ENCODE peak calls at places on chromosomes 12 and 14, in seven cellular contexts. S, T, X, D, B, N and C are unnamed samples.

GRCh38 chr14:69664190-69664742 is 52.9 kb downstream of the SUSD6 start:
- DNase-seq in S (peak), T (no peak), X (no peak), D (no peak), B (no peak), N (no peak), C (no peak)

GRCh38 chr12:87866602-87867292 is 162.5 kb downstream of the C12orf50 start:
- DNase-seq in S (no peak), T (no peak), X (no peak), D (no peak), B (no peak), N (no peak), C (no peak)

GRCh38 chr12:60475825-60476224 is 880.0 kb downstream of the SLC16A7 start:
- DNase-seq in S (no peak), T (no peak), X (no peak), D (no peak), B (no peak), N (no peak), C (no peak)

GRCh38 chr12:131142891-131143637 is 189.4 kb downstream of the ADGRD1 start:
- DNase-seq in S (peak), T (no peak), X (no peak), D (no peak), B (no peak), N (no peak), C (no peak)

GRCh38 chr14:64823305-64823985 is 56.3 kb downstream of the SPTB start:
- DNase-seq in S (peak), T (no peak), X (peak), D (peak), B (peak), N (no peak), C (no peak)

GRCh38 chr14:100170880-100171279 is 11.4 kb upstream of the DEGS2 start:
- DNase-seq in S (no peak), T (no peak), X (no peak), D (no peak), B (no peak), N (no peak), C (no peak)

GRCh38 chr14:50801706-50802105 is 29.3 kb downstream of the NIN start:
- DNase-seq in S (no peak), T (no peak), X (peak), D (no peak), B (no peak), N (no peak), C (no peak)

GRCh38 chr14:106846218-106846617 is 1319.8 kb downstream of the TMEM121 start:
- DNase-seq in S (no peak), T (no peak), X (no peak), D (no peak), B (no peak), N (no peak), C (no peak)

GRCh38 chr14:88452231-88452630 is 66.8 kb downstream of the SPATA7 start:
- DNase-seq in S (no peak), T (no peak), X (no peak), D (no peak), B (no peak), N (no peak), C (no peak)

GRCh38 chr14:70822706-70823185 is 13.4 kb upstream of the MAP3K9 start:
- DNase-seq in S (no peak), T (no peak), X (no peak), D (no peak), B (peak), N (no peak), C (no peak)

GRCh38 chr12:114703060-114703493 is 19.1 kb upstream of the TBX3 start:
- DNase-seq in S (no peak), T (no peak), X (no peak), D (no peak), B (no peak), N (no peak), C (no peak)

GRCh38 chr12:15861404-15861803 is 20.8 kb upstream of the STRAP start:
- DNase-seq in S (no peak), T (no peak), X (no peak), D (no peak), B (no peak), N (no peak), C (no peak)

GRCh38 chr12:83432176-83432719 is 745.5 kb downstream of the TMTC2 start:
- DNase-seq in S (no peak), T (no peak), X (no peak), D (no peak), B (no peak), N (no peak), C (no peak)

GRCh38 chr12:6961695-6962284 is 8.7 kb downstream of the PHB2 start:
- DNase-seq in S (peak), T (no peak), X (peak), D (peak), B (peak), N (no peak), C (no peak)

GRCh38 chr14:70416322-70416716 is 571 bp downstream of the SYNJ2BP start:
- DNase-seq in S (no peak), T (no peak), X (peak), D (no peak), B (no peak), N (no peak), C (no peak)

GRCh38 chr12:7756993-7757392 is 8.0 kb upstream of the NANOGNB start:
- DNase-seq in S (no peak), T (no peak), X (no peak), D (no peak), B (no peak), N (no peak), C (no peak)

GRCh38 chr12:7212678-7213077 is 23.2 kb downstream of the PEX5 start:
- DNase-seq in S (no peak), T (no peak), X (no peak), D (no peak), B (no peak), N (no peak), C (no peak)

GRCh38 chr12:1046727-1047126 is 55.7 kb downstream of the ERC1 start:
- DNase-seq in S (no peak), T (no peak), X (no peak), D (no peak), B (no peak), N (no peak), C (no peak)

GRCh38 chr12:44812062-44812461 is 64.1 kb downstream of the NELL2 start:
- DNase-seq in S (no peak), T (no peak), X (no peak), D (no peak), B (no peak), N (no peak), C (no peak)

GRCh38 chr14:22386924-22387775 is 201.9 kb downstream of the DAD1 start:
- DNase-seq in S (peak), T (peak), X (peak), D (peak), B (peak), N (no peak), C (no peak)

GRCh38 chr14:100988956-100989355 is 85.4 kb upstream of the RTL1 start:
- DNase-seq in S (no peak), T (no peak), X (no peak), D (no peak), B (no peak), N (no peak), C (no peak)

GRCh38 chr12:52214421-52214802 is 18.6 kb upstream of the KRT7 start:
- DNase-seq in S (peak), T (no peak), X (no peak), D (no peak), B (peak), N (no peak), C (no peak)

GRCh38 chr12:52378091-52378490 is 7.4 kb downstream of the KRT84 start:
- DNase-seq in S (no peak), T (no peak), X (no peak), D (no peak), B (no peak), N (no peak), C (no peak)

GRCh38 chr12:121737421-121737820 is 24.9 kb downstream of the TMEM120B start:
- DNase-seq in S (no peak), T (no peak), X (no peak), D (no peak), B (no peak), N (no peak), C (no peak)

GRCh38 chr12:70290126-70290525 is 46.9 kb downstream of the CNOT2 start:
- DNase-seq in S (no peak), T (no peak), X (no peak), D (no peak), B (no peak), N (no peak), C (no peak)

GRCh38 chr12:88245905-88246304 is 103.8 kb downstream of the TMTC3 start:
- DNase-seq in S (no peak), T (no peak), X (no peak), D (no peak), B (no peak), N (no peak), C (no peak)

GRCh38 chr14:73237786-73238261 is 518 bp downstream of the PAPLN start:
- DNase-seq in S (peak), T (no peak), X (no peak), D (no peak), B (peak), N (no peak), C (no peak)

GRCh38 chr12:10065241-10065640 is 33.5 kb downstream of the CLEC1A start:
- DNase-seq in S (no peak), T (no peak), X (no peak), D (no peak), B (no peak), N (no peak), C (no peak)

GRCh38 chr14:33359288-33359881 is 420.7 kb downstream of the NPAS3 start:
- DNase-seq in S (no peak), T (no peak), X (no peak), D (no peak), B (no peak), N (no peak), C (no peak)

GRCh38 chr12:95551305-95551704 is at the start of gene USP44:
- DNase-seq in S (no peak), T (no peak), X (no peak), D (no peak), B (no peak), N (no peak), C (no peak)
- H3K4me3 ChIP-seq in S (no peak), T (no peak), X (no peak), D (no peak), B (no peak), N (no peak), C (no peak)

GRCh38 chr12:94640134-94640928 is 10.0 kb downstream of the TMCC3 start:
- DNase-seq in S (no peak), T (no peak), X (no peak), D (no peak), B (no peak), N (no peak), C (no peak)

GRCh38 chr12:94644622-94645021 is 5.7 kb downstream of the TMCC3 start:
- DNase-seq in S (no peak), T (no peak), X (peak), D (no peak), B (no peak), N (no peak), C (no peak)

GRCh38 chr12:94641283-94641682 is 9.1 kb downstream of the TMCC3 start:
- DNase-seq in S (no peak), T (no peak), X (no peak), D (no peak), B (no peak), N (no peak), C (no peak)

GRCh38 chr12:94644141-94644575 is 6.2 kb downstream of the TMCC3 start:
- DNase-seq in S (no peak), T (no peak), X (peak), D (no peak), B (peak), N (no peak), C (no peak)

DNA sequence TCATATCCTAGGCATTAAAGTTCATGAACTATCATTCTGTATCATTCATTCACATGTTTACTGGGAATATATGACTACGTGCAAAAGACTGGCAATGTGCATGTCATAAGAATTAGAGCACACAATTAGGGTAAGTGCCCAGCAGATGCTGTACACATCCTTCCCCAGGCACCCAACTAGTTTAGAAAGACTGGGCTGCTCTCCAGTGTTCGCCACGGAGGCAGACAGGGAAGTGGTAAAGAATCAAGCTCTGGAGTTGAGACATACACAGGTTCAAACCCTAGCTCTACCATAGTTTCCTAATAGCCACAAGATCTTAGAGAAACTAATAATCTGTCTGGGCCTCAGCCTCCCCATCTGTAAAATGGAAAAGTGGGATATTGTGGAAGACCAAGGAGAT is 6.8 kb downstream of the TMCC3 start:
- DNase-seq in S (no peak), T (no peak), X (no peak), D (no peak), B (no peak), N (no peak), C (no peak)
- TF ChIP-seq CTCF in S (no peak), T (no peak), X (no peak), D (no peak), B (no peak), N (no peak), C (no peak)

GRCh38 chr12:14548609-14549008 is 19.1 kb downstream of the PLBD1 start:
- DNase-seq in S (no peak), T (no peak), X (no peak), D (no peak), B (no peak), N (no peak), C (no peak)

GRCh38 chr12:14557966-14558365 is 9.7 kb downstream of the PLBD1 start:
- DNase-seq in S (no peak), T (no peak), X (no peak), D (no peak), B (no peak), N (no peak), C (no peak)

GRCh38 chr12:14558377-14559051 is 9.2 kb downstream of the PLBD1 start:
- DNase-seq in S (no peak), T (no peak), X (no peak), D (no peak), B (no peak), N (no peak), C (no peak)

GRCh38 chr12:14554281-14555008 is 13.2 kb downstream of the PLBD1 start:
- DNase-seq in S (peak), T (no peak), X (no peak), D (peak), B (peak), N (no peak), C (no peak)
- H3K4me3 ChIP-seq in S (no peak), T (no peak), X (no peak), D (no peak), B (no peak), N (no peak), C (no peak)

GRCh38 chr14:34780646-34781045 is 66.3 kb upstream of the CFL2 start:
- DNase-seq in S (no peak), T (no peak), X (no peak), D (no peak), B (no peak), N (no peak), C (no peak)

GRCh38 chr14:34781242-34781641 is 66.8 kb upstream of the CFL2 start:
- DNase-seq in S (no peak), T (peak), X (peak), D (peak), B (no peak), N (peak), C (peak)

GRCh38 chr14:34785223-34786006 is 71.0 kb upstream of the CFL2 start:
- DNase-seq in S (no peak), T (no peak), X (no peak), D (no peak), B (no peak), N (no peak), C (no peak)

GRCh38 chr14:34778744-34779143 is 64.4 kb upstream of the CFL2 start:
- DNase-seq in S (no peak), T (no peak), X (no peak), D (no peak), B (no peak), N (no peak), C (no peak)

GRCh38 chr14:34782031-34782430 is 67.6 kb upstream of the CFL2 start:
- DNase-seq in S (no peak), T (no peak), X (no peak), D (no peak), B (no peak), N (no peak), C (no peak)
- TF ChIP-seq CTCF in S (no peak), T (no peak), X (no peak), D (no peak), B (no peak), N (no peak), C (no peak)

GRCh38 chr14:105420141-105420975 is 731 bp downstream of the MTA1 start:
- DNase-seq in S (no peak), T (no peak), X (no peak), D (no peak), B (no peak), N (no peak), C (no peak)

GRCh38 chr14:105423488-105424195 is 4.0 kb downstream of the MTA1 start:
- DNase-seq in S (no peak), T (no peak), X (no peak), D (no peak), B (no peak), N (no peak), C (no peak)

GRCh38 chr14:105420976-105421674 is 1.5 kb downstream of the MTA1 start:
- DNase-seq in S (peak), T (no peak), X (no peak), D (no peak), B (no peak), N (no peak), C (no peak)

GRCh38 chr14:105422695-105423487 is 3.3 kb downstream of the MTA1 start:
- DNase-seq in S (peak), T (no peak), X (no peak), D (no peak), B (no peak), N (no peak), C (no peak)

DNA sequence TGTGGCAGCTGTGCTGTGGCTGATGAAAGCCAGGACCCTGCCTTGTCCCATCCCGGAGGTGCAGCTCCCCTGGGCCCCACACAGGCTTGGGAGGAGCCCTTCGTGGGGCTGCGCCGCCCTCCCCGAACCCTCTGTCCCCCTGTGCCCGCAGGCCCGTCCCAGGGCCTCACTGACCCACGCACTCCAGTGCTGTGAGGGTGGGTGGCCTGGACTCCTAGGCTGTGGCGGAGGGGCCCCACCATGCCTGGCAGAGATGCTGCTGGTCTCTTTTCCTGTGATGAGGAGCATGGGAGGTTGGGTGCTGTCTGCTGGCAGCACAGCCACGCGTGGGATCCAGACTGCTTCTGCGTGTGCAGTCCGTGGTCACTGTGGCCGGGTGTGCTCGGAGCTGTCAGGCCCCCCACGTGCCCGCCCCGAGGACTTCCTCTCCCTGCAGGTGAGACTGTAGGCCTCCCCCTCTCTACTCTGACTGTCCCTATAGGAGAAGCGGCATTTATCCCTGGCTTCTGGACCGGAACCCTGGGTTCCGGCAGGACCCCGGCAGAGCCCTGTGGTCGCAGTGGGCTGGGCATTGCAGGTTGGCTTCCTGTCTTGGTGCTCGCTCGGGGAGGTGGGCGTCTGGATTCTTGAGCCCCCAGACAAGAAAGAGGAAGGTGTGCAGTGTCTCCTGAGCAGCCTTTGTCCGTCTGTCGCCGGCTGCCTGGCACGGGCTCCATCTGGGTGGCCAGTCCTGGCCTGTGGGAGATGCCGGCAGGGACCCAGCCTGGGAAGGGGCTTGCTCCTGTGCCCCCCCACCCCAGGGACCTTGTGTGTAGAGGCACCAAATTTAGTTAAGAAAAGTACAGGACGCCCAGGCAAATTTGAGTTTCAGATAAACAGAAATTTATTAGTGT is 2.3 kb downstream of the MTA1 start:
- DNase-seq in S (peak), T (no peak), X (no peak), D (no peak), B (no peak), N (no peak), C (no peak)
- H3K4me3 ChIP-seq in S (no peak), T (peak), X (peak), D (no peak), B (no peak), N (peak), C (peak)